ENCODE peak calls at places on chromosome 18, in six cellular contexts. Y is SK-MEL-5; L is dermis microvascular lymphatic vessel endothelial cell; B is ovary; Q is activated CD4-positive, alpha-beta T cell treated with anti-CD3 and anti-CD28 coated beads, Interleukin-2, amount 10 ng/mL, durations not matched to agents 7 days and 5 days; M is RKO. O is an unnamed sample.
A peak's percentile ranks its signal among the peaks of the same experiment; 100 is the strongest.

GRCh38 chr18:3402962-3403585 is 46.9 kb upstream of the TGIF1 start:
- DNase-seq in Y (peak; percentile 73), L (no peak), B (no peak), Q (peak; percentile 17), M (peak; percentile 43), O (peak; percentile 40)

GRCh38 chr18:59950215-59950944 is 50.6 kb downstream of the PMAIP1 start:
- DNase-seq in Y (no peak), L (no peak), B (no peak), Q (no peak), M (no peak), O (peak; percentile 13)

GRCh38 chr18:13376298-13376840 is 157.8 kb downstream of the LDLRAD4 start:
- DNase-seq in Y (no peak), L (no peak), B (no peak), Q (peak; percentile 46), M (no peak), O (no peak)

GRCh38 chr18:8730080-8730827 is 24.9 kb downstream of the MTCL1 start:
- DNase-seq in Y (no peak), L (peak; percentile 95), B (no peak), Q (no peak), M (no peak), O (no peak)

GRCh38 chr18:33914399-33914798 is 310.3 kb downstream of the NOL4 start:
- DNase-seq in Y (no peak), L (no peak), B (no peak), Q (no peak), M (peak; percentile 8), O (no peak)

GRCh38 chr18:40866013-40866644 is 1088.9 kb upstream of the PIK3C3 start:
- DNase-seq in Y (peak; percentile 25), L (no peak), B (no peak), Q (peak; percentile 6), M (peak; percentile 55), O (peak; percentile 11)

GRCh38 chr18:29164020-29164706 is 987.2 kb upstream of the CDH2 start:
- DNase-seq in Y (no peak), L (peak; percentile 70), B (no peak), Q (no peak), M (peak; percentile 95), O (peak; percentile 90)

GRCh38 chr18:41324934-41325333 is 630.1 kb upstream of the PIK3C3 start:
- DNase-seq in Y (no peak), L (no peak), B (no peak), Q (no peak), M (no peak), O (peak; percentile 29)

GRCh38 chr18:50659091-50660003 is 99.5 kb downstream of the MAPK4 start:
- DNase-seq in Y (peak; percentile 86), L (no peak), B (no peak), Q (no peak), M (peak; percentile 60), O (no peak)

GRCh38 chr18:13369756-13370510 is 151.4 kb downstream of the LDLRAD4 start:
- DNase-seq in Y (no peak), L (no peak), B (no peak), Q (no peak), M (no peak), O (peak; percentile 16)

GRCh38 chr18:37636831-37637230 is 71.2 kb upstream of the CELF4 start:
- DNase-seq in Y (no peak), L (no peak), B (no peak), Q (no peak), M (no peak), O (no peak)